ENCODE peak calls at places on chromosome 13, in nine cellular contexts. One of them, this sample, is unnamed.

GRCh38 chr13:73069206-73069815 is 10.5 kb downstream of the KLF5 start:
- DNase-seq in fibroblast of lung: peak; percentile 71
- DNase-seq in esophagus squamous epithelium: no peak
- DNase-seq in AG09309: peak; percentile 21
- DNase-seq in fibroblast of pulmonary artery: peak; percentile 16
- DNase-seq in omental fat pad: no peak
- DNase-seq in endothelial cell: no peak
- DNase-seq in A673: no peak
- DNase-seq in cardiac muscle cell: no peak
- DNase-seq in this sample: no peak

GRCh38 chr13:46553521-46553885 is 533 bp downstream of the LRCH1 start:
- DNase-seq in fibroblast of lung: no peak
- DNase-seq in omental fat pad: no peak
- DNase-seq in cardiac muscle cell: peak; percentile 34
- DNase-seq in fibroblast of pulmonary artery: no peak
- DNase-seq in AG09309: no peak
- DNase-seq in esophagus squamous epithelium: no peak
- DNase-seq in endothelial cell: peak; percentile 26
- DNase-seq in A673: no peak
- DNase-seq in this sample: peak; percentile 43

GRCh38 chr13:99978781-99979452 is 2.7 kb upstream of the ZIC2 start:
- DNase-seq in fibroblast of lung: no peak
- DNase-seq in cardiac muscle cell: peak; percentile 59
- DNase-seq in fibroblast of pulmonary artery: no peak
- DNase-seq in endothelial cell: peak; percentile 35
- DNase-seq in A673: no peak
- DNase-seq in omental fat pad: no peak
- DNase-seq in esophagus squamous epithelium: no peak
- DNase-seq in AG09309: no peak
- DNase-seq in this sample: peak; percentile 47

GRCh38 chr13:33931397-33931987 is 113.5 kb downstream of the RFC3 start:
- DNase-seq in cardiac muscle cell: peak; percentile 75
- DNase-seq in AG09309: peak; percentile 25
- DNase-seq in fibroblast of lung: peak; percentile 56
- DNase-seq in A673: peak; percentile 60
- DNase-seq in endothelial cell: peak; percentile 49
- DNase-seq in fibroblast of pulmonary artery: peak; percentile 77
- DNase-seq in omental fat pad: no peak
- DNase-seq in esophagus squamous epithelium: no peak
- DNase-seq in this sample: no peak

GRCh38 chr13:42720116-42720857 is 61.1 kb upstream of the FAM216B start:
- DNase-seq in fibroblast of lung: peak; percentile 95
- DNase-seq in A673: peak; percentile 81
- DNase-seq in omental fat pad: peak; percentile 39
- DNase-seq in esophagus squamous epithelium: no peak
- DNase-seq in cardiac muscle cell: no peak
- DNase-seq in AG09309: peak; percentile 95
- DNase-seq in fibroblast of pulmonary artery: peak; percentile 100
- DNase-seq in endothelial cell: no peak
- DNase-seq in this sample: no peak

GRCh38 chr13:49927755-49928154 is 8.4 kb downstream of the SPRYD7 start:
- DNase-seq in esophagus squamous epithelium: no peak
- DNase-seq in fibroblast of lung: peak; percentile 98
- DNase-seq in A673: no peak
- DNase-seq in omental fat pad: no peak
- DNase-seq in fibroblast of pulmonary artery: peak; percentile 83
- DNase-seq in endothelial cell: no peak
- DNase-seq in cardiac muscle cell: no peak
- DNase-seq in AG09309: peak; percentile 84
- DNase-seq in this sample: no peak

GRCh38 chr13:113320226-113320875 is 23.3 kb downstream of the LAMP1 start:
- DNase-seq in endothelial cell: no peak
- DNase-seq in omental fat pad: no peak
- DNase-seq in esophagus squamous epithelium: no peak
- DNase-seq in A673: no peak
- DNase-seq in fibroblast of lung: no peak
- DNase-seq in cardiac muscle cell: no peak
- DNase-seq in fibroblast of pulmonary artery: no peak
- DNase-seq in AG09309: no peak
- DNase-seq in this sample: no peak

GRCh38 chr13:48679941-48680630 is 26.4 kb downstream of the CYSLTR2 start:
- DNase-seq in endothelial cell: no peak
- DNase-seq in fibroblast of lung: no peak
- DNase-seq in fibroblast of pulmonary artery: no peak
- DNase-seq in A673: no peak
- DNase-seq in omental fat pad: no peak
- DNase-seq in AG09309: no peak
- DNase-seq in cardiac muscle cell: no peak
- DNase-seq in esophagus squamous epithelium: no peak
- DNase-seq in this sample: no peak

GRCh38 chr13:69571606-69572323 is 535.9 kb upstream of the ATXN8OS start:
- DNase-seq in endothelial cell: no peak
- DNase-seq in omental fat pad: no peak
- DNase-seq in fibroblast of pulmonary artery: no peak
- DNase-seq in cardiac muscle cell: no peak
- DNase-seq in A673: no peak
- DNase-seq in esophagus squamous epithelium: no peak
- DNase-seq in AG09309: no peak
- DNase-seq in fibroblast of lung: no peak
- DNase-seq in this sample: no peak

GRCh38 chr13:50382511-50382910 is 367.3 kb downstream of the KCNRG start:
- DNase-seq in fibroblast of lung: no peak
- DNase-seq in omental fat pad: no peak
- DNase-seq in AG09309: no peak
- DNase-seq in A673: no peak
- DNase-seq in fibroblast of pulmonary artery: no peak
- DNase-seq in esophagus squamous epithelium: no peak
- DNase-seq in cardiac muscle cell: no peak
- DNase-seq in endothelial cell: no peak
- DNase-seq in this sample: no peak

GRCh38 chr13:22229916-22230315 is 559.0 kb downstream of the FGF9 start:
- DNase-seq in endothelial cell: no peak
- DNase-seq in AG09309: no peak
- DNase-seq in fibroblast of pulmonary artery: no peak
- DNase-seq in esophagus squamous epithelium: no peak
- DNase-seq in A673: no peak
- DNase-seq in cardiac muscle cell: no peak
- DNase-seq in omental fat pad: no peak
- DNase-seq in fibroblast of lung: no peak
- DNase-seq in this sample: no peak

GRCh38 chr13:76663941-76664340 is 222.3 kb downstream of the KCTD12 start:
- DNase-seq in fibroblast of pulmonary artery: peak; percentile 72
- DNase-seq in AG09309: no peak
- DNase-seq in fibroblast of lung: no peak
- DNase-seq in omental fat pad: no peak
- DNase-seq in endothelial cell: no peak
- DNase-seq in A673: no peak
- DNase-seq in cardiac muscle cell: no peak
- DNase-seq in esophagus squamous epithelium: no peak
- DNase-seq in this sample: no peak

GRCh38 chr13:67186985-67187569 is 43.1 kb downstream of the PCDH9 start:
- DNase-seq in fibroblast of lung: no peak
- DNase-seq in omental fat pad: no peak
- DNase-seq in endothelial cell: no peak
- DNase-seq in cardiac muscle cell: no peak
- DNase-seq in AG09309: no peak
- DNase-seq in fibroblast of pulmonary artery: no peak
- DNase-seq in esophagus squamous epithelium: no peak
- DNase-seq in A673: no peak
- DNase-seq in this sample: no peak

GRCh38 chr13:94710881-94711560 is 1.3 kb downstream of the SOX21 start:
- DNase-seq in fibroblast of lung: no peak
- DNase-seq in esophagus squamous epithelium: no peak
- DNase-seq in fibroblast of pulmonary artery: no peak
- DNase-seq in omental fat pad: no peak
- DNase-seq in A673: peak; percentile 64
- DNase-seq in AG09309: no peak
- DNase-seq in cardiac muscle cell: no peak
- DNase-seq in endothelial cell: peak; percentile 55
- DNase-seq in this sample: peak; percentile 50

GRCh38 chr13:30143671-30144400 is 163.5 kb downstream of the KATNAL1 start:
- DNase-seq in fibroblast of pulmonary artery: peak; percentile 59
- DNase-seq in AG09309: no peak
- DNase-seq in endothelial cell: no peak
- DNase-seq in omental fat pad: no peak
- DNase-seq in fibroblast of lung: peak; percentile 65
- DNase-seq in esophagus squamous epithelium: no peak
- DNase-seq in cardiac muscle cell: no peak
- DNase-seq in A673: no peak
- DNase-seq in this sample: no peak

GRCh38 chr13:111948811-111949210 is 118.1 kb upstream of the SOX1 start:
- DNase-seq in AG09309: no peak
- DNase-seq in omental fat pad: no peak
- DNase-seq in A673: no peak
- DNase-seq in esophagus squamous epithelium: no peak
- DNase-seq in fibroblast of pulmonary artery: no peak
- DNase-seq in cardiac muscle cell: no peak
- DNase-seq in endothelial cell: no peak
- DNase-seq in fibroblast of lung: no peak
- DNase-seq in this sample: no peak

GRCh38 chr13:34391071-34391470 is 551.0 kb upstream of the NBEA start:
- DNase-seq in omental fat pad: no peak
- DNase-seq in A673: no peak
- DNase-seq in AG09309: peak; percentile 11
- DNase-seq in cardiac muscle cell: no peak
- DNase-seq in esophagus squamous epithelium: no peak
- DNase-seq in fibroblast of pulmonary artery: peak; percentile 67
- DNase-seq in fibroblast of lung: peak; percentile 83
- DNase-seq in endothelial cell: no peak
- DNase-seq in this sample: no peak

GRCh38 chr13:21233086-21233485 is 56.6 kb downstream of the MRPL57 start:
- DNase-seq in A673: no peak
- DNase-seq in fibroblast of pulmonary artery: no peak
- DNase-seq in esophagus squamous epithelium: no peak
- DNase-seq in cardiac muscle cell: no peak
- DNase-seq in omental fat pad: no peak
- DNase-seq in fibroblast of lung: no peak
- DNase-seq in AG09309: no peak
- DNase-seq in endothelial cell: no peak
- DNase-seq in this sample: no peak

GRCh38 chr13:79070343-79070974 is 335.6 kb downstream of the RBM26 start:
- DNase-seq in AG09309: no peak
- DNase-seq in fibroblast of pulmonary artery: no peak
- DNase-seq in endothelial cell: no peak
- DNase-seq in cardiac muscle cell: no peak
- DNase-seq in esophagus squamous epithelium: no peak
- DNase-seq in omental fat pad: no peak
- DNase-seq in fibroblast of lung: no peak
- DNase-seq in A673: no peak
- DNase-seq in this sample: no peak

GRCh38 chr13:35780613-35781012 is 304.1 kb upstream of the MAB21L1 start:
- DNase-seq in esophagus squamous epithelium: no peak
- DNase-seq in omental fat pad: no peak
- DNase-seq in A673: no peak
- DNase-seq in cardiac muscle cell: no peak
- DNase-seq in fibroblast of lung: no peak
- DNase-seq in fibroblast of pulmonary artery: no peak
- DNase-seq in endothelial cell: no peak
- DNase-seq in AG09309: no peak
- DNase-seq in this sample: no peak
- TF ChIP-seq CTCF in esophagus squamous epithelium: no peak
- TF ChIP-seq CTCF in omental fat pad: no peak
- TF ChIP-seq CTCF in A673: no peak
- TF ChIP-seq CTCF in cardiac muscle cell: no peak
- TF ChIP-seq CTCF in fibroblast of lung: no peak
- TF ChIP-seq CTCF in fibroblast of pulmonary artery: no peak
- TF ChIP-seq CTCF in endothelial cell: no peak
- TF ChIP-seq CTCF in AG09309: no peak
- TF ChIP-seq CTCF in this sample: no peak

DNA sequence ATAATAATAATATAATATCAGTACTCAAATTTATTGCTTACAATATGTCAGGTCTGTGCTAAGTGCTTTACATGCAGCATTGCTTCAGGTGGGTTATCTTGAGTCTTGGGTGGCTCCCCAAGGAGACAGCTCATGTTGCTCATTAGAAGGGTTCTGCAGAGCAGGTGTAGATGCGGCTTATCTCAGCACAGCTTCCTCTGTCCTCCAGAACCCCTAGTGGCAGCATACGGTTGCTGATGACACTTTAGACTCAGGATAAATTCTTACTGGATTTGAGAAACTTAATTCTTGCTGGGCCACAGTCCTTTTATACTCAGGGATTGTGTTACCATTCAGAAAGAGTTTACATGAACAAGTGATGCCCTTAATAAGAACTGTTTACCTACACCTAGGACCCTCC is 8.9 kb downstream of the COG3 start:
- DNase-seq in omental fat pad: no peak
- DNase-seq in A673: peak; percentile 11
- DNase-seq in AG09309: no peak
- DNase-seq in esophagus squamous epithelium: no peak
- DNase-seq in fibroblast of pulmonary artery: no peak
- DNase-seq in cardiac muscle cell: peak; percentile 6
- DNase-seq in fibroblast of lung: no peak
- DNase-seq in endothelial cell: no peak
- DNase-seq in this sample: no peak
- TF ChIP-seq CTCF in omental fat pad: no peak
- TF ChIP-seq CTCF in A673: peak; percentile 38
- TF ChIP-seq CTCF in AG09309: no peak
- TF ChIP-seq CTCF in esophagus squamous epithelium: no peak
- TF ChIP-seq CTCF in fibroblast of pulmonary artery: peak; percentile 22
- TF ChIP-seq CTCF in cardiac muscle cell: no peak
- TF ChIP-seq CTCF in fibroblast of lung: no peak
- TF ChIP-seq CTCF in endothelial cell: peak; percentile 22
- TF ChIP-seq CTCF in this sample: peak; percentile 38

GRCh38 chr13:84574851-84575250 is 692.6 kb upstream of the SLITRK1 start:
- DNase-seq in fibroblast of pulmonary artery: peak; percentile 51
- DNase-seq in A673: peak; percentile 42
- DNase-seq in omental fat pad: no peak
- DNase-seq in cardiac muscle cell: no peak
- DNase-seq in esophagus squamous epithelium: no peak
- DNase-seq in fibroblast of lung: peak; percentile 29
- DNase-seq in endothelial cell: no peak
- DNase-seq in AG09309: peak; percentile 11
- DNase-seq in this sample: no peak
- TF ChIP-seq CTCF in fibroblast of pulmonary artery: peak; percentile 51
- TF ChIP-seq CTCF in A673: peak; percentile 53
- TF ChIP-seq CTCF in omental fat pad: no peak
- TF ChIP-seq CTCF in cardiac muscle cell: peak; percentile 41
- TF ChIP-seq CTCF in esophagus squamous epithelium: no peak
- TF ChIP-seq CTCF in fibroblast of lung: peak; percentile 33
- TF ChIP-seq CTCF in endothelial cell: no peak
- TF ChIP-seq CTCF in AG09309: peak; percentile 45
- TF ChIP-seq CTCF in this sample: no peak

DNA sequence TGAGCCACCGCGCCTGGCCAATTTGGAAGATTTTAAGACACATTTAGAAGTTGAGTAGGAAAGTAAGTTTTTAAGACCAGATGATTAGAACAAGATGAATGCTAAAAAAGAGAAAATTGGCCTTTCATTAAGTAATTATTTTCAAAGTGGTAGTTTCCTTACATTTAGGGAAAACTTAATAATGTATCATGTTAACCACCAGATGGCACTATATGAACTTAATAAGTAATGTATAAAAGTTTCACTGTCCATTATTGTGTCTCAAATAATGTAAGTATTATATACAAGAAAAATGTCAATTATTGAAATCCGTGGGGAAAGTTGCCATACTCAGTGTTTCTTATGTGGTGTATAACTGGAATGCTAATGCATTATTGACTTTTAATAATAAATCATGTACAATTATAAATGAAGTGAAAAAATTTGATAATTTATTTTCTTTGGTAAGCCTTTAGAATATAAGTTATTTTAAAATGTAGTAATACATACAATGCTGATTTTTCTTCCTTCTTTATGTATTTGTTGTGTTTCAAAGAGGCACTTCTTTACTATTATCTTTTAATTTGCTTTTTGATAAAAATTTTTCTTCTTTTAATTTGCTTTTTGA is 29.2 kb downstream of the COG6 start:
- DNase-seq in esophagus squamous epithelium: no peak
- DNase-seq in A673: peak; percentile 73
- DNase-seq in AG09309: no peak
- DNase-seq in cardiac muscle cell: peak; percentile 62
- DNase-seq in endothelial cell: no peak
- DNase-seq in fibroblast of lung: peak; percentile 56
- DNase-seq in omental fat pad: no peak
- DNase-seq in fibroblast of pulmonary artery: peak; percentile 69
- DNase-seq in this sample: no peak
- TF ChIP-seq CTCF in esophagus squamous epithelium: no peak
- TF ChIP-seq CTCF in A673: peak; percentile 56
- TF ChIP-seq CTCF in AG09309: peak; percentile 5
- TF ChIP-seq CTCF in cardiac muscle cell: peak; percentile 31
- TF ChIP-seq CTCF in endothelial cell: peak; percentile 65
- TF ChIP-seq CTCF in fibroblast of lung: no peak
- TF ChIP-seq CTCF in omental fat pad: no peak
- TF ChIP-seq CTCF in fibroblast of pulmonary artery: peak; percentile 16
- TF ChIP-seq CTCF in this sample: peak; percentile 53